ENCODE peak calls at places on chromosome 21, in seven cellular contexts. D is activated B cell treated with CpG ODN at 0.5 μM for 24 hours, T is neural crest cell, F is left ventricle myocardium inferior, M is choroid plexus epithelial cell, Z is AG04450, G is heart right ventricle. I is an unnamed sample.

GRCh38 chr21:45293214-45293725 is 5.6 kb upstream of the POFUT2 start:
- DNase-seq in F (no peak), Z (no peak), D (no peak), M (peak; percentile 49), G (no peak), T (no peak), I (no peak)

GRCh38 chr21:35390013-35390776 is 341.1 kb upstream of the RUNX1 start:
- DNase-seq in F (no peak), M (peak; percentile 62), D (no peak), G (no peak), Z (no peak), T (no peak), I (no peak)

GRCh38 chr21:46475296-46475695 is 16.6 kb downstream of the DIP2A start:
- DNase-seq in F (no peak), G (no peak), T (no peak), D (no peak), M (no peak), Z (no peak), I (no peak)

GRCh38 chr21:29349702-29350101 is 51.0 kb downstream of the BACH1 start:
- DNase-seq in F (no peak), Z (no peak), G (no peak), T (no peak), M (no peak), D (no peak), I (no peak)

GRCh38 chr21:34105947-34106541 is 32.7 kb downstream of the MRPS6 start:
- DNase-seq in T (no peak), Z (no peak), F (no peak), M (no peak), G (no peak), D (no peak), I (no peak)

GRCh38 chr21:15840406-15840805 is 110.6 kb downstream of the USP25 start:
- DNase-seq in D (no peak), Z (no peak), M (no peak), G (no peak), T (no peak), F (no peak), I (no peak)

GRCh38 chr21:25350056-25350455 is 257.2 kb downstream of the MRPL39 start:
- DNase-seq in T (no peak), M (peak; percentile 76), F (no peak), D (no peak), G (no peak), Z (no peak), I (no peak)

GRCh38 chr21:27024316-27024715 is 57.4 kb upstream of the ADAMTS5 start:
- DNase-seq in M (peak; percentile 83), T (no peak), D (no peak), G (no peak), Z (no peak), F (no peak), I (no peak)

GRCh38 chr21:32278068-32278467 is 781 bp downstream of the MIS18A start:
- DNase-seq in G (no peak), F (no peak), T (no peak), D (no peak), Z (no peak), M (peak; percentile 26), I (no peak)

GRCh38 chr21:46607605-46608004 is 2.7 kb upstream of the S100B start:
- DNase-seq in M (no peak), D (no peak), F (no peak), T (no peak), Z (no peak), G (no peak), I (no peak)

GRCh38 chr21:26099610-26100219 is 70.9 kb downstream of the APP start:
- DNase-seq in M (peak; percentile 77), T (no peak), G (no peak), Z (no peak), F (no peak), D (no peak), I (no peak)

GRCh38 chr21:29418813-29419212 is 120.1 kb downstream of the BACH1 start:
- DNase-seq in T (no peak), M (no peak), Z (no peak), F (no peak), G (no peak), D (no peak), I (no peak)

GRCh38 chr21:46006547-46007497 is 25.3 kb downstream of the COL6A1 start:
- DNase-seq in Z (no peak), F (no peak), M (no peak), G (peak; percentile 15), D (no peak), T (no peak), I (peak; percentile 13)

GRCh38 chr21:26736449-26736848 is 108.8 kb downstream of the ADAMTS1 start:
- DNase-seq in T (no peak), G (no peak), M (peak; percentile 13), F (no peak), Z (no peak), D (no peak), I (no peak)

GRCh38 chr21:46549650-46550049 is 55.2 kb downstream of the S100B start:
- DNase-seq in F (no peak), G (no peak), T (no peak), M (no peak), D (no peak), Z (no peak), I (no peak)

GRCh38 chr21:32886339-32886738 is 114.8 kb upstream of the PAXBP1 start:
- DNase-seq in Z (no peak), F (no peak), T (no peak), G (no peak), D (no peak), M (no peak), I (no peak)

GRCh38 chr21:34517491-34518245 is 5.7 kb upstream of the KCNE1 start:
- DNase-seq in Z (no peak), M (peak; percentile 68), F (no peak), D (no peak), G (no peak), T (no peak), I (no peak)

GRCh38 chr21:31363720-31364119 is 19.7 kb upstream of the TIAM1 start:
- DNase-seq in F (no peak), M (peak; percentile 50), D (no peak), T (no peak), Z (no peak), G (no peak), I (no peak)

GRCh38 chr21:17146426-17146825 is 366.4 kb upstream of the CXADR start:
- DNase-seq in T (no peak), F (no peak), G (no peak), Z (no peak), M (no peak), D (no peak), I (no peak)
- TF ChIP-seq CTCF in T (no peak), F (no peak), G (no peak), Z (no peak), M (no peak), D (no peak), I (no peak)

DNA sequence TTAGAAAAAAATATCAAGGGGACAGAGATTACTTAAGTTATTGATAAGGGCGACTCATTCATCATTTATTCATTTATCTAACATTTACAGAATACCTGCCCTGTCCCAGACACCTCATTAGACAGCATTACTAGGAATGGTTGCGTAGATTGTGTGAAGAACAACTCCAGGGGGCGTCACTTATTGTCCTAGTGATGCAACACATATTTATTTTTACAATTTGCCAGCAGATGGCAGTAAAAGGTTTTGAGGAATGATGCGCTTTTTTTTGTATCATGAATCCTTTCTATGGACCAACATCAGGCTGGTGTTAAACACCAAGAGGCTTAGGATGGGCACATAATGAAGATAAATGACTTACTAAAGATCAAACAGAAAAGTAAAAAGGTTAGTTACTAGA is 5.5 kb downstream of the NCAM2 start:
- DNase-seq in M (peak; percentile 69), F (no peak), D (no peak), Z (no peak), G (no peak), T (no peak), I (no peak)
- TF ChIP-seq CTCF in M (peak; percentile 66), F (peak; percentile 28), D (no peak), Z (peak; percentile 52), G (peak; percentile 20), T (peak; percentile 59), I (no peak)

GRCh38 chr21:44267655-44268142 is 6.0 kb upstream of the DNMT3L start:
- DNase-seq in T (no peak), D (no peak), Z (no peak), M (no peak), F (no peak), G (no peak), I (no peak)
- TF ChIP-seq CTCF in T (no peak), D (no peak), Z (peak; percentile 25), M (peak; percentile 2), F (peak; percentile 44), G (peak; percentile 17), I (no peak)

GRCh38 chr21:39182016-39182415 is 1.2 kb downstream of the PSMG1 start:
- DNase-seq in G (no peak), Z (no peak), M (peak; percentile 21), F (no peak), D (no peak), T (no peak), I (no peak)

GRCh38 chr21:39182484-39183271 is 573 bp downstream of the PSMG1 start:
- DNase-seq in Z (no peak), D (no peak), G (no peak), T (no peak), F (no peak), M (peak; percentile 35), I (no peak)

GRCh38 chr21:39181205-39181818 is 1.9 kb downstream of the PSMG1 start:
- DNase-seq in D (no peak), F (no peak), G (no peak), M (no peak), Z (no peak), T (no peak), I (no peak)

GRCh38 chr21:39183272-39184049 is at the start of gene PSMG1:
- DNase-seq in F (peak; percentile 96), Z (peak; percentile 78), D (peak; percentile 97), G (peak; percentile 95), M (peak; percentile 97), T (peak; percentile 85), I (peak; percentile 92)

DNA sequence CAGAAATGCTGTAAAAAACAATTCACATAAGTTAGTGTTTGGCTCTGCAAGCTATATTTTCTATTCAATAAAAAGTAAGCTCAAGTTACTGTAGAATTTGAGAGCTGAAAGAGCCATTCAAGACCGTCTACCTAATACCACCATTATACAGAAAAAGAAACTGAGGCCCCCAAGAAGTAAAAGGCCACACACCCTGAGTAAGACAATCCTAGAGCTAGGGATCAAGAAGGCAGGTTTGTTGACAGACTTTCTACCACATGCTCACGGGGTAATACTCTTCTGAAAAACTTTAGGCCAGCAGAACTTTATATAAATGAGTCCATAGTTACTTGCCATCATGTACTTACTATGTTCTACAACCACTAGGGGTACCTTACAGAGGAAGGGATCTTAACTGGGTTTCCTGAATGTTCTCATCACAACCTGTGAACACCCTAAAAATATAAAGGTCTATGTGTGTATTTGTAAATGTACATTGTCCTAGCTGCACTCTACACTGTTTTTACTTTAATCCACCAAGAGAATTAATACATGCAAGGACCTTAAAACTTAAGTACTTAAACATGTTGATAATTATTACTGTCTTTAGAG is 2.7 kb downstream of the PSMG1 start:
- DNase-seq in M (peak; percentile 36), F (no peak), Z (no peak), G (no peak), D (no peak), T (no peak), I (no peak)
- TF ChIP-seq CTCF in M (peak; percentile 38), F (no peak), Z (peak; percentile 34), G (no peak), D (no peak), T (peak; percentile 43), I (no peak)

DNA sequence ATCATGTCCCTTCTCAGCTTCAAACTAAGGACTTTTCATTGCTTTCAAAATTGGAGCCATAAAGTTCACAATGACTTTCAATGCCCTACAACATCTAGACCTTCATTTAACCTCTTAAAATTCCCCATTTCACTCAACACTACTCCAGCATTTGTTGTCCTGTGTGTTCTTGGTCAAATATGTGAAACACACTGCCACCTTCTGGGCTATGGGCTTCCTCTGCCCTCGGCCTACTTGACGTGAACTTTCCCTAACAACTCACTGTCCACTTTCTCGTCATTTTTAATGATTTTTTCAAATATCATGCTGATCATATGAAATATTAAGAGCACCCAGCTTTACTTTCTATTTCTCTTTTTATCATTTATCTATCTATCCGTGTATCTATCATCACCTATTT is 2018.4 kb downstream of the NCAM2 start:
- DNase-seq in F (no peak), D (no peak), T (peak; percentile 3), Z (no peak), M (peak; percentile 11), G (no peak), I (no peak)
- TF ChIP-seq CTCF in F (no peak), D (no peak), T (peak; percentile 46), Z (no peak), M (peak; percentile 40), G (no peak), I (no peak)

I was measured in natural killer cell.